ENCODE peak calls at places on chromosomes 2 and 18, in five cellular contexts. S is KBM-7; H is NCI-H446 treated with DMSO at 0.1 percent for 48 hours; M is stimulated activated CD4-positive, alpha-beta T cell treated with anti-CD3 and anti-CD28 coated beads, Interleukin-4, amount 100 ng/mL, for 48 hours; R is NK-92 treated with Interleukin-12 subunit alpha and Interleukin-12 subunit beta, amount 100 ng/mL, for 24 hours. E is an unnamed sample.

GRCh38 chr2:110115291-110116032 is at the start of gene MALL:
- DNase-seq in H (no peak), R (no peak), M (no peak), S (no peak), E (no peak)

GRCh38 chr2:204625135-204625534 is 79.9 kb downstream of the PARD3B start:
- DNase-seq in S (no peak), H (no peak), M (no peak), R (no peak), E (no peak)

GRCh38 chr2:37713258-37713700 is 41.8 kb upstream of the CDC42EP3 start:
- DNase-seq in H (no peak), M (no peak), R (no peak), S (peak; percentile 13), E (no peak)

GRCh38 chr2:144267209-144267608 is 252.7 kb downstream of the ZEB2 start:
- DNase-seq in S (no peak), R (no peak), H (no peak), M (no peak), E (no peak)

GRCh38 chr2:205390866-205391265 is 291.4 kb upstream of the NRP2 start:
- DNase-seq in R (no peak), S (no peak), M (no peak), H (no peak), E (no peak)

GRCh38 chr18:76365561-76365960 is 129.5 kb downstream of the ZNF516 start:
- DNase-seq in R (no peak), S (no peak), M (no peak), H (no peak), E (no peak)

GRCh38 chr2:189060096-189060642 is 86.0 kb downstream of the COL3A1 start:
- DNase-seq in S (no peak), R (no peak), M (no peak), H (no peak), E (no peak)

GRCh38 chr2:55425449-55425848 is 5.8 kb upstream of the CCDC88A start:
- DNase-seq in H (no peak), M (no peak), R (no peak), S (peak; percentile 51), E (no peak)

GRCh38 chr2:160977376-160977775 is 182.9 kb upstream of the TANK start:
- DNase-seq in R (no peak), M (no peak), S (no peak), H (no peak), E (no peak)

GRCh38 chr2:159226059-159226461 is 60.4 kb downstream of the WDSUB1 start:
- DNase-seq in S (peak; percentile 53), H (no peak), M (no peak), R (peak; percentile 64), E (no peak)

GRCh38 chr18:57727952-57728807 is 74.9 kb downstream of the ATP8B1 start:
- DNase-seq in R (no peak), S (no peak), H (no peak), M (no peak), E (no peak)